ENCODE peak calls at places on chromosome 12, in six cellular contexts. One of them, this sample, is unnamed.

GRCh38 chr12:89353823-89354629 is 1.7 kb upstream of the DUSP6 start:
- DNase-seq in GM12878: no peak
- DNase-seq in HCT116: peak
- DNase-seq in K562: no peak
- DNase-seq in HepG2: peak
- DNase-seq in H1: peak
- DNase-seq in this sample: peak

GRCh38 chr12:49777800-49778748 is 36.7 kb downstream of the TMBIM6 start:
- DNase-seq in GM12878: no peak
- DNase-seq in HCT116: peak
- DNase-seq in K562: peak
- DNase-seq in HepG2: peak
- DNase-seq in H1: peak
- DNase-seq in this sample: peak

GRCh38 chr12:34398706-34399630 is 376.7 kb downstream of the ALG10 start:
- DNase-seq in GM12878: no peak
- DNase-seq in HCT116: no peak
- DNase-seq in K562: peak
- DNase-seq in HepG2: no peak
- DNase-seq in H1: peak
- DNase-seq in this sample: no peak

GRCh38 chr12:53049582-53050318 is at the start of gene TNS2:
- DNase-seq in GM12878: no peak
- DNase-seq in HCT116: no peak
- DNase-seq in K562: peak
- DNase-seq in HepG2: peak
- DNase-seq in H1: peak
- DNase-seq in this sample: peak

GRCh38 chr12:110424237-110424636 is 20.7 kb upstream of the ANAPC7 start:
- DNase-seq in GM12878: no peak
- DNase-seq in HCT116: no peak
- DNase-seq in K562: no peak
- DNase-seq in HepG2: no peak
- DNase-seq in H1: no peak
- DNase-seq in this sample: no peak

GRCh38 chr12:402127-402456 is 648 bp downstream of the CCDC77 start:
- DNase-seq in GM12878: no peak
- DNase-seq in HCT116: no peak
- DNase-seq in K562: no peak
- DNase-seq in HepG2: peak
- DNase-seq in H1: no peak
- DNase-seq in this sample: peak

GRCh38 chr12:27003421-27004311 is 10.5 kb downstream of the TM7SF3 start:
- DNase-seq in GM12878: no peak
- DNase-seq in HCT116: no peak
- DNase-seq in K562: no peak
- DNase-seq in HepG2: no peak
- DNase-seq in H1: no peak
- DNase-seq in this sample: no peak

GRCh38 chr12:561908-562593 is 101.2 kb downstream of the NINJ2 start:
- DNase-seq in GM12878: no peak
- DNase-seq in HCT116: no peak
- DNase-seq in K562: peak
- DNase-seq in HepG2: no peak
- DNase-seq in H1: no peak
- DNase-seq in this sample: no peak

GRCh38 chr12:50234347-50234746 is 49.0 kb downstream of the LIMA1 start:
- DNase-seq in GM12878: no peak
- DNase-seq in HCT116: peak
- DNase-seq in K562: no peak
- DNase-seq in HepG2: no peak
- DNase-seq in H1: no peak
- DNase-seq in this sample: no peak

GRCh38 chr12:116213885-116214527 is 63.5 kb downstream of the MED13L start:
- DNase-seq in GM12878: no peak
- DNase-seq in HCT116: no peak
- DNase-seq in K562: no peak
- DNase-seq in HepG2: no peak
- DNase-seq in H1: no peak
- DNase-seq in this sample: no peak

GRCh38 chr12:92929957-92930356 is 862 bp upstream of the EEA1 start:
- DNase-seq in GM12878: no peak
- DNase-seq in HCT116: no peak
- DNase-seq in K562: no peak
- DNase-seq in HepG2: no peak
- DNase-seq in H1: no peak
- DNase-seq in this sample: no peak

GRCh38 chr12:131850856-131851559 is 22.8 kb downstream of the MMP17 start:
- DNase-seq in GM12878: no peak
- DNase-seq in HCT116: no peak
- DNase-seq in K562: no peak
- DNase-seq in HepG2: no peak
- DNase-seq in H1: no peak
- DNase-seq in this sample: no peak

GRCh38 chr12:104122298-104122697 is 15.7 kb downstream of the NFYB start:
- DNase-seq in GM12878: no peak
- DNase-seq in HCT116: no peak
- DNase-seq in K562: no peak
- DNase-seq in HepG2: no peak
- DNase-seq in H1: no peak
- DNase-seq in this sample: no peak

GRCh38 chr12:46585854-46586621 is 213.5 kb upstream of the SLC38A2 start:
- DNase-seq in GM12878: no peak
- DNase-seq in HCT116: peak
- DNase-seq in K562: no peak
- DNase-seq in HepG2: peak
- DNase-seq in H1: no peak
- DNase-seq in this sample: peak

GRCh38 chr12:20128926-20129325 is 239.4 kb upstream of the PDE3A start:
- DNase-seq in GM12878: no peak
- DNase-seq in HCT116: no peak
- DNase-seq in K562: no peak
- DNase-seq in HepG2: no peak
- DNase-seq in H1: no peak
- DNase-seq in this sample: no peak

GRCh38 chr12:109064143-109064542 is 11.8 kb downstream of the USP30 start:
- DNase-seq in GM12878: no peak
- DNase-seq in HCT116: no peak
- DNase-seq in K562: no peak
- DNase-seq in HepG2: no peak
- DNase-seq in H1: no peak
- DNase-seq in this sample: no peak

GRCh38 chr12:26434299-26434915 is 239.0 kb downstream of the SSPN start:
- DNase-seq in GM12878: no peak
- DNase-seq in HCT116: peak
- DNase-seq in K562: peak
- DNase-seq in HepG2: peak
- DNase-seq in H1: no peak
- DNase-seq in this sample: peak

GRCh38 chr12:106108187-106108816 is 30.5 kb downstream of the NUAK1 start:
- DNase-seq in GM12878: no peak
- DNase-seq in HCT116: no peak
- DNase-seq in K562: no peak
- DNase-seq in HepG2: no peak
- DNase-seq in H1: no peak
- DNase-seq in this sample: no peak

GRCh38 chr12:79006306-79006705 is 141.7 kb downstream of the SYT1 start:
- DNase-seq in GM12878: no peak
- DNase-seq in HCT116: peak
- DNase-seq in K562: no peak
- DNase-seq in HepG2: no peak
- DNase-seq in H1: no peak
- DNase-seq in this sample: no peak

GRCh38 chr12:108630481-108631207 is 3.0 kb downstream of the SELPLG start:
- DNase-seq in GM12878: no peak
- DNase-seq in HCT116: no peak
- DNase-seq in K562: no peak
- DNase-seq in HepG2: no peak
- DNase-seq in H1: no peak
- DNase-seq in this sample: no peak

GRCh38 chr12:107564946-107565345 is 120.7 kb upstream of the PWP1 start:
- DNase-seq in GM12878: no peak
- DNase-seq in HCT116: peak
- DNase-seq in K562: no peak
- DNase-seq in HepG2: peak
- DNase-seq in H1: no peak
- DNase-seq in this sample: no peak

GRCh38 chr12:19456176-19456575 is 16.9 kb downstream of the AEBP2 start:
- DNase-seq in GM12878: no peak
- DNase-seq in HCT116: no peak
- DNase-seq in K562: no peak
- DNase-seq in HepG2: no peak
- DNase-seq in H1: peak
- DNase-seq in this sample: no peak

GRCh38 chr12:111438501-111438900 is 32.8 kb downstream of the SH2B3 start:
- DNase-seq in GM12878: no peak
- DNase-seq in HCT116: no peak
- DNase-seq in K562: no peak
- DNase-seq in HepG2: no peak
- DNase-seq in H1: no peak
- DNase-seq in this sample: peak

GRCh38 chr12:6570264-6570887 is 2.3 kb upstream of the NOP2 start:
- DNase-seq in GM12878: no peak
- DNase-seq in HCT116: peak
- DNase-seq in K562: peak
- DNase-seq in HepG2: peak
- DNase-seq in H1: peak
- DNase-seq in this sample: peak

GRCh38 chr12:26226629-26227375 is 31.4 kb downstream of the SSPN start:
- DNase-seq in GM12878: no peak
- DNase-seq in HCT116: no peak
- DNase-seq in K562: no peak
- DNase-seq in HepG2: no peak
- DNase-seq in H1: peak
- DNase-seq in this sample: peak

GRCh38 chr12:11703378-11703777 is 53.9 kb downstream of the ETV6 start:
- DNase-seq in GM12878: no peak
- DNase-seq in HCT116: no peak
- DNase-seq in K562: no peak
- DNase-seq in HepG2: no peak
- DNase-seq in H1: no peak
- DNase-seq in this sample: no peak

GRCh38 chr12:11704094-11704493 is 54.6 kb downstream of the ETV6 start:
- DNase-seq in GM12878: no peak
- DNase-seq in HCT116: no peak
- DNase-seq in K562: no peak
- DNase-seq in HepG2: no peak
- DNase-seq in H1: no peak
- DNase-seq in this sample: no peak

GRCh38 chr12:11702959-11703358 is 53.5 kb downstream of the ETV6 start:
- DNase-seq in GM12878: no peak
- DNase-seq in HCT116: no peak
- DNase-seq in K562: no peak
- DNase-seq in HepG2: no peak
- DNase-seq in H1: no peak
- DNase-seq in this sample: no peak

GRCh38 chr12:11706509-11707331 is 57.2 kb downstream of the ETV6 start:
- DNase-seq in GM12878: no peak
- DNase-seq in HCT116: no peak
- DNase-seq in K562: no peak
- DNase-seq in HepG2: peak
- DNase-seq in H1: no peak
- DNase-seq in this sample: no peak

DNA sequence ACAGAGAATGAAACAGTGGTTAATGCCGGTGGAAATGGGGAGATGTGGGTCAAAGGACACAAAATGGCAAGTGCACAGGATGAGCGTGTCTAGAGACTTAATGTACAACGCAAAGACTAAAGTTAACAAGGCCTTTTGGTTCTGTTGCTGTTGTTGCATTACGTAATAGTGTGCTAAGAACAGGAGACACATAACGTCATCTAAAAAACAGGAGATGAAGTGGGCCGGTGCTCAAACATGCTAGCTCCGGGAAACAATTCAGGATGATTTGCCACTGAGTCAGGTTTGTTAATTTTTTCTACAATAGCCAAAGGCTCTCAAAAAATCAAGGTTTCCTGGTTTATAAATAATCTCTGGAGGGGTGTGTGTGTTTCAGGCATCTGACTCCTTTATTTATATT is 55.5 kb downstream of the ETV6 start:
- DNase-seq in GM12878: no peak
- DNase-seq in HCT116: no peak
- DNase-seq in K562: no peak
- DNase-seq in HepG2: peak
- DNase-seq in H1: no peak
- DNase-seq in this sample: peak
- TF ChIP-seq POLR2AphosphoS5 in GM12878: no peak
- TF ChIP-seq POLR2AphosphoS5 in HCT116: no peak
- TF ChIP-seq POLR2AphosphoS5 in K562: no peak
- TF ChIP-seq POLR2AphosphoS5 in HepG2: no peak
- TF ChIP-seq POLR2AphosphoS5 in H1: no peak
- TF ChIP-seq POLR2AphosphoS5 in this sample: no peak

GRCh38 chr12:112839386-112839972 is 47.9 kb downstream of the RPH3A start:
- DNase-seq in GM12878: no peak
- DNase-seq in HCT116: no peak
- DNase-seq in K562: no peak
- DNase-seq in HepG2: peak
- DNase-seq in H1: no peak
- DNase-seq in this sample: peak
- TF ChIP-seq MAX in GM12878: no peak
- TF ChIP-seq MAX in HCT116: no peak
- TF ChIP-seq MAX in K562: no peak
- TF ChIP-seq MAX in HepG2: no peak
- TF ChIP-seq MAX in H1: no peak
- TF ChIP-seq MAX in this sample: no peak

GRCh38 chr12:15788266-15789214 is 648 bp downstream of the EPS8 start:
- DNase-seq in GM12878: peak
- DNase-seq in HCT116: peak
- DNase-seq in K562: peak
- DNase-seq in HepG2: peak
- DNase-seq in H1: no peak
- DNase-seq in this sample: peak
- TF ChIP-seq EZH2 in GM12878: no peak
- TF ChIP-seq EZH2 in HCT116: no peak
- TF ChIP-seq EZH2 in K562: no peak
- TF ChIP-seq EZH2 in HepG2: no peak
- TF ChIP-seq EZH2 in H1: no peak
- TF ChIP-seq EZH2 in this sample: no peak

GRCh38 chr12:22866406-22866805 is 241.4 kb downstream of the ETNK1 start:
- DNase-seq in GM12878: no peak
- DNase-seq in HCT116: no peak
- DNase-seq in K562: no peak
- DNase-seq in HepG2: no peak
- DNase-seq in H1: no peak
- DNase-seq in this sample: no peak

GRCh38 chr12:22860926-22861325 is 236.0 kb downstream of the ETNK1 start:
- DNase-seq in GM12878: no peak
- DNase-seq in HCT116: no peak
- DNase-seq in K562: no peak
- DNase-seq in HepG2: no peak
- DNase-seq in H1: no peak
- DNase-seq in this sample: no peak

DNA sequence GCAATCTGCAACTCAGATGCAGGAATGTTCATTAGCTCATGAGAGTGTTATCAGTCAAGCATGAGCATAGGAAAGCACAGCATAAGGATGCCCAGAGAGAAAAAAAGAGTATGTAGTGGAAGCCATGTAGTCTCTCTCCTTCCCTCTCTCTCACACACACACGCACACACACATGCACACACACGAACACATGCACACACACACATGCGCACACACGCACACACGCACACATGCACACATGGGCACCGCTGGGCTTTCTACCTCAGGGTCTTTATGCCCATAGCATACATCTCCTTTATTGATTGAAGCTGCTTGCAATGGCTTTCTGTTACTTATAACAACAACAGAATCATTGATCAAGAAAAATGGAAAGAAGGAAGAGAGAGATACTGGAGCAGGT is 240.9 kb downstream of the ETNK1 start:
- DNase-seq in GM12878: no peak
- DNase-seq in HCT116: no peak
- DNase-seq in K562: no peak
- DNase-seq in HepG2: no peak
- DNase-seq in H1: no peak
- DNase-seq in this sample: no peak
- TF ChIP-seq POLR2AphosphoS5 in GM12878: no peak
- TF ChIP-seq POLR2AphosphoS5 in HCT116: no peak
- TF ChIP-seq POLR2AphosphoS5 in K562: no peak
- TF ChIP-seq POLR2AphosphoS5 in HepG2: no peak
- TF ChIP-seq POLR2AphosphoS5 in H1: no peak
- TF ChIP-seq POLR2AphosphoS5 in this sample: no peak

This sample was measured in endothelial cell of umbilical vein.